ENCODE peak calls at places on chromosome 15, in nine cellular contexts. One of them, this sample, is unnamed.

GRCh38 chr15:88704791-88705768 is 66.3 kb downstream of the ISG20 start:
- DNase-seq in WERI-Rb-1: no peak
- DNase-seq in NCI-H460: peak; percentile 1
- DNase-seq in A172: no peak
- DNase-seq in activated T-cell treated with anti-CD3 and anti-CD28 coated beads for 1 hour: no peak
- DNase-seq in SW480: no peak
- DNase-seq in nucleus accumbens: peak; percentile 69
- DNase-seq in fibroblast of mammary gland: peak; percentile 16
- DNase-seq in IMR-90: no peak
- DNase-seq in this sample: peak; percentile 70

GRCh38 chr15:95842576-95842975 is 487.9 kb upstream of the NR2F2 start:
- DNase-seq in activated T-cell treated with anti-CD3 and anti-CD28 coated beads for 1 hour: no peak
- DNase-seq in WERI-Rb-1: no peak
- DNase-seq in IMR-90: no peak
- DNase-seq in A172: no peak
- DNase-seq in fibroblast of mammary gland: no peak
- DNase-seq in nucleus accumbens: no peak
- DNase-seq in NCI-H460: no peak
- DNase-seq in SW480: no peak
- DNase-seq in this sample: no peak

GRCh38 chr15:62895905-62896316 is 146.6 kb upstream of the TPM1 start:
- DNase-seq in fibroblast of mammary gland: peak; percentile 89
- DNase-seq in IMR-90: peak; percentile 95
- DNase-seq in WERI-Rb-1: no peak
- DNase-seq in SW480: peak; percentile 6
- DNase-seq in activated T-cell treated with anti-CD3 and anti-CD28 coated beads for 1 hour: no peak
- DNase-seq in NCI-H460: no peak
- DNase-seq in A172: peak; percentile 83
- DNase-seq in nucleus accumbens: no peak
- DNase-seq in this sample: no peak

GRCh38 chr15:51782357-51782896 is 31.0 kb downstream of the TMOD2 start:
- DNase-seq in nucleus accumbens: no peak
- DNase-seq in fibroblast of mammary gland: peak; percentile 30
- DNase-seq in NCI-H460: no peak
- DNase-seq in IMR-90: no peak
- DNase-seq in A172: no peak
- DNase-seq in WERI-Rb-1: no peak
- DNase-seq in activated T-cell treated with anti-CD3 and anti-CD28 coated beads for 1 hour: no peak
- DNase-seq in SW480: no peak
- DNase-seq in this sample: no peak

GRCh38 chr15:25469377-25469776 is 30.6 kb upstream of the UBE3A start:
- DNase-seq in IMR-90: no peak
- DNase-seq in WERI-Rb-1: no peak
- DNase-seq in activated T-cell treated with anti-CD3 and anti-CD28 coated beads for 1 hour: no peak
- DNase-seq in SW480: no peak
- DNase-seq in nucleus accumbens: no peak
- DNase-seq in A172: no peak
- DNase-seq in fibroblast of mammary gland: peak; percentile 26
- DNase-seq in NCI-H460: no peak
- DNase-seq in this sample: no peak

GRCh38 chr15:72340366-72340765 is 20.4 kb upstream of the CELF6 start:
- DNase-seq in A172: peak; percentile 26
- DNase-seq in SW480: no peak
- DNase-seq in activated T-cell treated with anti-CD3 and anti-CD28 coated beads for 1 hour: no peak
- DNase-seq in fibroblast of mammary gland: peak; percentile 59
- DNase-seq in WERI-Rb-1: no peak
- DNase-seq in IMR-90: peak; percentile 12
- DNase-seq in NCI-H460: no peak
- DNase-seq in nucleus accumbens: no peak
- DNase-seq in this sample: no peak

GRCh38 chr15:81777546-81777945 is 268.3 kb downstream of the MEX3B start:
- DNase-seq in NCI-H460: no peak
- DNase-seq in A172: no peak
- DNase-seq in nucleus accumbens: no peak
- DNase-seq in fibroblast of mammary gland: no peak
- DNase-seq in IMR-90: no peak
- DNase-seq in SW480: no peak
- DNase-seq in activated T-cell treated with anti-CD3 and anti-CD28 coated beads for 1 hour: no peak
- DNase-seq in WERI-Rb-1: no peak
- DNase-seq in this sample: no peak

GRCh38 chr15:89157918-89158564 is 63.3 kb downstream of the RLBP1 start:
- DNase-seq in fibroblast of mammary gland: no peak
- DNase-seq in SW480: no peak
- DNase-seq in NCI-H460: no peak
- DNase-seq in IMR-90: no peak
- DNase-seq in WERI-Rb-1: no peak
- DNase-seq in activated T-cell treated with anti-CD3 and anti-CD28 coated beads for 1 hour: no peak
- DNase-seq in nucleus accumbens: no peak
- DNase-seq in A172: no peak
- DNase-seq in this sample: no peak

GRCh38 chr15:41286665-41287333 is 45.6 kb downstream of the OIP5 start:
- DNase-seq in A172: no peak
- DNase-seq in SW480: no peak
- DNase-seq in NCI-H460: no peak
- DNase-seq in IMR-90: peak; percentile 44
- DNase-seq in activated T-cell treated with anti-CD3 and anti-CD28 coated beads for 1 hour: no peak
- DNase-seq in fibroblast of mammary gland: peak; percentile 74
- DNase-seq in nucleus accumbens: no peak
- DNase-seq in WERI-Rb-1: no peak
- DNase-seq in this sample: no peak

GRCh38 chr15:49473031-49473430 is 50.0 kb downstream of the FGF7 start:
- DNase-seq in NCI-H460: no peak
- DNase-seq in nucleus accumbens: no peak
- DNase-seq in SW480: no peak
- DNase-seq in WERI-Rb-1: no peak
- DNase-seq in A172: no peak
- DNase-seq in fibroblast of mammary gland: peak; percentile 47
- DNase-seq in activated T-cell treated with anti-CD3 and anti-CD28 coated beads for 1 hour: no peak
- DNase-seq in IMR-90: peak; percentile 43
- DNase-seq in this sample: no peak

GRCh38 chr15:70014860-70015490 is 82.7 kb downstream of the TLE3 start:
- DNase-seq in nucleus accumbens: no peak
- DNase-seq in A172: no peak
- DNase-seq in fibroblast of mammary gland: no peak
- DNase-seq in activated T-cell treated with anti-CD3 and anti-CD28 coated beads for 1 hour: no peak
- DNase-seq in IMR-90: no peak
- DNase-seq in NCI-H460: no peak
- DNase-seq in SW480: no peak
- DNase-seq in WERI-Rb-1: peak; percentile 71
- DNase-seq in this sample: peak; percentile 91

GRCh38 chr15:95410757-95411156 is 919.7 kb upstream of the NR2F2 start:
- DNase-seq in A172: no peak
- DNase-seq in fibroblast of mammary gland: peak; percentile 20
- DNase-seq in IMR-90: no peak
- DNase-seq in NCI-H460: no peak
- DNase-seq in WERI-Rb-1: no peak
- DNase-seq in SW480: no peak
- DNase-seq in activated T-cell treated with anti-CD3 and anti-CD28 coated beads for 1 hour: no peak
- DNase-seq in nucleus accumbens: no peak
- DNase-seq in this sample: no peak

GRCh38 chr15:87224409-87224808 is 1032.1 kb downstream of the NTRK3 start:
- DNase-seq in fibroblast of mammary gland: peak; percentile 12
- DNase-seq in WERI-Rb-1: no peak
- DNase-seq in SW480: no peak
- DNase-seq in nucleus accumbens: no peak
- DNase-seq in activated T-cell treated with anti-CD3 and anti-CD28 coated beads for 1 hour: no peak
- DNase-seq in NCI-H460: no peak
- DNase-seq in IMR-90: no peak
- DNase-seq in A172: no peak
- DNase-seq in this sample: no peak

GRCh38 chr15:29935296-29936020 is 113.2 kb upstream of the TJP1 start:
- DNase-seq in nucleus accumbens: no peak
- DNase-seq in NCI-H460: no peak
- DNase-seq in WERI-Rb-1: no peak
- DNase-seq in activated T-cell treated with anti-CD3 and anti-CD28 coated beads for 1 hour: no peak
- DNase-seq in SW480: peak; percentile 8
- DNase-seq in IMR-90: no peak
- DNase-seq in fibroblast of mammary gland: peak; percentile 32
- DNase-seq in A172: no peak
- DNase-seq in this sample: peak; percentile 78